ENCODE peak calls at places on chromosomes 13 and 19, in six cellular contexts. One of them, this sample, is unnamed.

GRCh38 chr19:53809518-53810186 is 14.5 kb downstream of the NLRP12 start:
- DNase-seq in OCI-LY7: no peak
- DNase-seq in astrocyte of the spinal cord: no peak
- DNase-seq in neural progenitor cell: peak; percentile 50
- DNase-seq in GM06990: no peak
- DNase-seq in lower lobe of right lung: no peak
- DNase-seq in this sample: no peak

GRCh38 chr19:5062799-5063198 is 93.9 kb downstream of the KDM4B start:
- DNase-seq in OCI-LY7: no peak
- DNase-seq in astrocyte of the spinal cord: no peak
- DNase-seq in neural progenitor cell: no peak
- DNase-seq in GM06990: no peak
- DNase-seq in lower lobe of right lung: no peak
- DNase-seq in this sample: no peak

GRCh38 chr19:54478677-54479266 is 5.7 kb upstream of the CDC42EP5 start:
- DNase-seq in OCI-LY7: peak; percentile 70
- DNase-seq in astrocyte of the spinal cord: peak; percentile 41
- DNase-seq in neural progenitor cell: peak; percentile 93
- DNase-seq in GM06990: no peak
- DNase-seq in lower lobe of right lung: no peak
- DNase-seq in this sample: peak; percentile 55

GRCh38 chr13:102678339-102679122 is 16.3 kb downstream of the METTL21C start:
- DNase-seq in OCI-LY7: no peak
- DNase-seq in astrocyte of the spinal cord: no peak
- DNase-seq in neural progenitor cell: no peak
- DNase-seq in GM06990: no peak
- DNase-seq in lower lobe of right lung: no peak
- DNase-seq in this sample: no peak

GRCh38 chr13:107712145-107712544 is 503.2 kb downstream of the LIG4 start:
- DNase-seq in OCI-LY7: no peak
- DNase-seq in astrocyte of the spinal cord: no peak
- DNase-seq in neural progenitor cell: no peak
- DNase-seq in GM06990: no peak
- DNase-seq in lower lobe of right lung: no peak
- DNase-seq in this sample: no peak

GRCh38 chr13:23966221-23966690 is 69.0 kb upstream of the C1QTNF9B start:
- DNase-seq in OCI-LY7: no peak
- DNase-seq in astrocyte of the spinal cord: no peak
- DNase-seq in neural progenitor cell: no peak
- DNase-seq in GM06990: no peak
- DNase-seq in lower lobe of right lung: no peak
- DNase-seq in this sample: no peak

GRCh38 chr19:7874080-7874856 is at the start of gene PRR36:
- DNase-seq in OCI-LY7: no peak
- DNase-seq in astrocyte of the spinal cord: no peak
- DNase-seq in neural progenitor cell: peak; percentile 92
- DNase-seq in GM06990: no peak
- DNase-seq in lower lobe of right lung: peak; percentile 79
- DNase-seq in this sample: no peak

GRCh38 chr19:850979-851335 is 1.1 kb upstream of the ELANE start:
- DNase-seq in OCI-LY7: no peak
- DNase-seq in astrocyte of the spinal cord: no peak
- DNase-seq in neural progenitor cell: no peak
- DNase-seq in GM06990: no peak
- DNase-seq in lower lobe of right lung: no peak
- DNase-seq in this sample: no peak

GRCh38 chr19:14890616-14891379 is 4.9 kb upstream of the OR7A17 start:
- DNase-seq in OCI-LY7: no peak
- DNase-seq in astrocyte of the spinal cord: no peak
- DNase-seq in neural progenitor cell: no peak
- DNase-seq in GM06990: no peak
- DNase-seq in lower lobe of right lung: no peak
- DNase-seq in this sample: no peak

GRCh38 chr19:48290341-48290922 is 20.6 kb downstream of the ZNF114 start:
- DNase-seq in OCI-LY7: no peak
- DNase-seq in astrocyte of the spinal cord: peak; percentile 81
- DNase-seq in neural progenitor cell: peak; percentile 80
- DNase-seq in GM06990: no peak
- DNase-seq in lower lobe of right lung: no peak
- DNase-seq in this sample: no peak

GRCh38 chr19:892243-892996 is 567 bp downstream of the MED16 start:
- DNase-seq in OCI-LY7: peak; percentile 36
- DNase-seq in astrocyte of the spinal cord: no peak
- DNase-seq in neural progenitor cell: peak; percentile 67
- DNase-seq in GM06990: no peak
- DNase-seq in lower lobe of right lung: no peak
- DNase-seq in this sample: peak; percentile 74

GRCh38 chr19:27748551-27749152 is 1464.3 kb downstream of the UQCRFS1 start:
- DNase-seq in OCI-LY7: no peak
- DNase-seq in astrocyte of the spinal cord: no peak
- DNase-seq in neural progenitor cell: no peak
- DNase-seq in GM06990: no peak
- DNase-seq in lower lobe of right lung: no peak
- DNase-seq in this sample: no peak

DNA sequence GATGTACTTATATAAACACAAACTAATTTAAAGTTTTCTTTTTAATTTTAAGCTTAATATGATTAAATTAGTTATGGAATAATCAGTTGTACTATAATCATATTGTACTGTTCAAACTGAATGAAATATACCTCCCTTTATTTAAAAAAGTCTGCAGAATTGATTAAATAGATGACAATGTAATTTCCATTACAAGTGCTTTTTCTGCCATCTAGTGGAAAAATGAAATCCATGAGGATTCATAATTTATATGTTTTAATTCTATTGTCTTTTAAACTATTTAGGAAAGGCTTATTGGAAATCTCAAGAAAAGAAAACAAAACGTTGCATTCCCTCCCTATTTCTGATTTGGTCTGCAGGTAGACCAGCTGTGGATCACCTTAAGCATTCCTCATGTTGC is 30.8 kb downstream of the MZT1 start:
- DNase-seq in OCI-LY7: no peak
- DNase-seq in astrocyte of the spinal cord: peak; percentile 43
- DNase-seq in neural progenitor cell: no peak
- DNase-seq in GM06990: no peak
- DNase-seq in lower lobe of right lung: no peak
- DNase-seq in this sample: no peak
- TF ChIP-seq CTCF in OCI-LY7: peak; percentile 70
- TF ChIP-seq CTCF in astrocyte of the spinal cord: peak; percentile 17
- TF ChIP-seq CTCF in neural progenitor cell: peak; percentile 40
- TF ChIP-seq CTCF in GM06990: peak; percentile 4
- TF ChIP-seq CTCF in lower lobe of right lung: peak; percentile 31
- TF ChIP-seq CTCF in this sample: no peak

GRCh38 chr19:12052571-12053169 is at the start of gene ZNF878:
- DNase-seq in OCI-LY7: peak; percentile 82
- DNase-seq in astrocyte of the spinal cord: peak; percentile 83
- DNase-seq in neural progenitor cell: peak; percentile 99
- DNase-seq in GM06990: peak; percentile 83
- DNase-seq in lower lobe of right lung: peak; percentile 93
- DNase-seq in this sample: peak; percentile 89
- TF ChIP-seq CTCF in OCI-LY7: peak; percentile 59
- TF ChIP-seq CTCF in astrocyte of the spinal cord: peak; percentile 14
- TF ChIP-seq CTCF in neural progenitor cell: peak; percentile 40
- TF ChIP-seq CTCF in GM06990: peak; percentile 34
- TF ChIP-seq CTCF in lower lobe of right lung: peak; percentile 24
- TF ChIP-seq CTCF in this sample: no peak

GRCh38 chr13:99658266-99658991 is 157.2 kb downstream of the TM9SF2 start:
- DNase-seq in OCI-LY7: no peak
- DNase-seq in astrocyte of the spinal cord: peak; percentile 82
- DNase-seq in neural progenitor cell: peak; percentile 83
- DNase-seq in GM06990: peak; percentile 56
- DNase-seq in lower lobe of right lung: peak; percentile 65
- DNase-seq in this sample: peak; percentile 38
- TF ChIP-seq CTCF in OCI-LY7: peak; percentile 17
- TF ChIP-seq CTCF in astrocyte of the spinal cord: peak; percentile 57
- TF ChIP-seq CTCF in neural progenitor cell: peak; percentile 76
- TF ChIP-seq CTCF in GM06990: peak; percentile 55
- TF ChIP-seq CTCF in lower lobe of right lung: peak; percentile 35
- TF ChIP-seq CTCF in this sample: peak; percentile 20

GRCh38 chr13:31850041-31850440 is 110.7 kb downstream of the RXFP2 start:
- DNase-seq in OCI-LY7: no peak
- DNase-seq in astrocyte of the spinal cord: no peak
- DNase-seq in neural progenitor cell: no peak
- DNase-seq in GM06990: no peak
- DNase-seq in lower lobe of right lung: no peak
- DNase-seq in this sample: no peak

GRCh38 chr13:31848621-31849020 is 109.3 kb downstream of the RXFP2 start:
- DNase-seq in OCI-LY7: no peak
- DNase-seq in astrocyte of the spinal cord: no peak
- DNase-seq in neural progenitor cell: no peak
- DNase-seq in GM06990: no peak
- DNase-seq in lower lobe of right lung: no peak
- DNase-seq in this sample: no peak

GRCh38 chr13:31851201-31851600 is 111.9 kb downstream of the RXFP2 start:
- DNase-seq in OCI-LY7: no peak
- DNase-seq in astrocyte of the spinal cord: no peak
- DNase-seq in neural progenitor cell: no peak
- DNase-seq in GM06990: no peak
- DNase-seq in lower lobe of right lung: no peak
- DNase-seq in this sample: no peak

GRCh38 chr13:31846984-31847752 is 107.8 kb downstream of the RXFP2 start:
- DNase-seq in OCI-LY7: no peak
- DNase-seq in astrocyte of the spinal cord: no peak
- DNase-seq in neural progenitor cell: peak; percentile 35
- DNase-seq in GM06990: no peak
- DNase-seq in lower lobe of right lung: no peak
- DNase-seq in this sample: no peak

DNA sequence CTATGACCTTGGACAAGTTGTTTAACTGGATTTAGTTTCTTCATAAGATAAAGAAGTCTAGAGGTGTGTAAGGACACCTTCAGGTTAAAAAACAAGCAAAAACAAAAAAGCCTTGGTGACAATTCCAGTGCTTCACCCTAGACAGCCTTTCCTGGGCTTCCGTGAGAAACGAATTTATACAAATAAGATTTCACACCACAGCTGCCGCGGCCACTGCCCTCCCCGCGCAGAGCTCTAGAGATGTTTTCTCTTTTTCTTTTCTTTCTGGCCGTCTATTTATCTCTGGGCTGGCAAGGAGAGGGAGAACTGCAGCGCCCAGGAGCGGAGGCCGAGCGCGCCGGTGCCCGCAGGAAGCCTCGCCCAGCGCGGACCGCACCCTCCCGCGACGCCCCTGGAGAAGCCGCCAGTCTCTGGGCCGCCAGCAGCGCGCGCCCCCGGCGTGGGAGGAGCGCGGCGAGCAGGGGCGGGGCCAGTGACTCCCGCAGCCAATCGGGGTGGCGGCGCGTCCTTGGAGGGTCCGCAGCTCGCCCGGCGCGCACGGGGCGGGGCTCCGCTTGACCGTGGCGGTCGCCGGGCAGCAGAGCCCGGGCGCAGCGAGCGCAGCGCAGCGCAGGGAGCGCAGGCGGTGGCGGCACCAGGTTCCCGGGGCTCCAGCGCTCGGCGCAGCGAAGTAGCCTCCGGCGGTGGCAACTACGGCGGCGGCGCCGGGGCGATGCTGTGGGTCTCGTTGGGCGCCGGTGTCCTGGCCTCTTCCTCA is 107.0 kb downstream of the RXFP2 start:
- DNase-seq in OCI-LY7: peak; percentile 71
- DNase-seq in astrocyte of the spinal cord: peak; percentile 87
- DNase-seq in neural progenitor cell: peak; percentile 96
- DNase-seq in GM06990: peak; percentile 88
- DNase-seq in lower lobe of right lung: peak; percentile 93
- DNase-seq in this sample: peak; percentile 94
- TF ChIP-seq CTCF in OCI-LY7: no peak
- TF ChIP-seq CTCF in astrocyte of the spinal cord: no peak
- TF ChIP-seq CTCF in neural progenitor cell: no peak
- TF ChIP-seq CTCF in GM06990: no peak
- TF ChIP-seq CTCF in lower lobe of right lung: no peak
- TF ChIP-seq CTCF in this sample: no peak

This sample was measured in GM20000.